ENCODE peak calls at places on chromosomes 7 and 10, in five cellular contexts. G is testis, I is right lobe of liver, K is endothelial cell, V is chondrocyte. M is an unnamed sample.

GRCh38 chr7:23268746-23269145 is 22.2 kb downstream of the GPNMB start:
- DNase-seq in K (no peak), G (no peak), V (no peak), I (no peak), M (no peak)

GRCh38 chr10:17022399-17022798 is 107.2 kb downstream of the CUBN start:
- DNase-seq in K (no peak), I (no peak), V (no peak), G (peak), M (peak)

GRCh38 chr7:139242741-139243281 is 11.8 kb downstream of the UBN2 start:
- DNase-seq in I (no peak), V (no peak), K (no peak), G (no peak), M (no peak)

GRCh38 chr10:124588736-124589451 is 127.3 kb downstream of the LHPP start:
- DNase-seq in G (peak), V (peak), K (no peak), I (no peak), M (peak)

GRCh38 chr7:129959480-129960332 is 6.9 kb upstream of the UBE2H start:
- DNase-seq in K (no peak), V (peak), G (no peak), I (no peak), M (no peak)

GRCh38 chr7:40845959-40846358 is 711.2 kb downstream of the SUGCT start:
- DNase-seq in V (no peak), G (no peak), K (no peak), I (no peak), M (no peak)

GRCh38 chr10:71475243-71475871 is 78.6 kb downstream of the CDH23 start:
- DNase-seq in V (no peak), I (peak), G (peak), K (peak), M (peak)

GRCh38 chr7:141702047-141702567 is at the start of gene DENND11:
- DNase-seq in I (peak), G (peak), K (peak), V (no peak), M (peak)

GRCh38 chr7:83365746-83366145 is 203.1 kb upstream of the PCLO start:
- DNase-seq in K (no peak), G (no peak), I (no peak), V (no peak), M (no peak)
- TF ChIP-seq CTCF in K (no peak), G (no peak), I (no peak), V (peak), M (no peak)

GRCh38 chr10:126598009-126598408 is 72.5 kb downstream of the C10orf90 start:
- DNase-seq in G (peak), I (peak), V (no peak), K (peak), M (peak)
- TF ChIP-seq CTCF in G (peak), I (peak), V (peak), K (peak), M (peak)

DNA sequence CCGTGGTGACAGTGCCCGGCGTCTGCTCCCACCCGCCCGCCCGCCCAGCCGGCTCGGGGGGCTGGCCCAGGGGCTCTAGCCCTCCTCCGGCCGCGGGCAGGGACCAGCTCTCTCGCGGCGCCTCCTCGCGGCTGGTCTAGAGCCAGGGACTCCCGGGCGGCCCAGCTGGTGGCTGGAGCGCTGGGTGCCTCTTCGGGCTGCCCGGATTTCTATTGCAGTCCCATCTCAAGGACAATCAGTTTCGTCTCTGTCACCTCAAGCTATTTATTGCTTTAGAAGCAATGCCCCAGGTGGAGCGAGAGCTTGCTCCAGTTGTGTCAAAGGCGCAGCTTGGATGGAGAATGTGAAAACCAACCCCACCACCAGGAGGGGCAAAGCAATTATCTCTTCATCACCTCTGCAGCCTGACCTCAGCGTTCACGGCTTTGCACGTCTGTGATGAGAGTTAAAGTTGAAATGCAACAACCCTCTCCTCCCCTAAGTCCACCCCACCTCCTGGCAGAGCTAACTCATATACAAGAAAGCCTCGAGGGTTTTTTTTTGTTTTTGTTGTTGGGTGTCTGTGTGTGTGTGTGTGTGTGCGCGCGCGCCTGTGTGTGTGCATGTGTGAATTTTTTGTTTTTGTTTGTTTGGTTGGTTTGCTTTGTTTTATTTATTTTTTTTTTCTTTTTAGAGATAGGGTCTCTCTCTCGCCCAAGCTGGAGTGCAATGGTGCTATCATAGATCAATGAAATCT is at the start of gene ITGA8:
- DNase-seq in V (no peak), K (peak), G (peak), I (no peak), M (peak)
- TF ChIP-seq CTCF in V (peak), K (peak), G (peak), I (no peak), M (peak)

GRCh38 chr10:104065748-104066147 is 19.9 kb downstream of the COL17A1 start:
- DNase-seq in G (no peak), I (no peak), K (no peak), V (no peak), M (no peak)

GRCh38 chr10:104067525-104067924 is 18.2 kb downstream of the COL17A1 start:
- DNase-seq in K (no peak), G (peak), V (no peak), I (no peak), M (peak)

GRCh38 chr10:104072786-104073185 is 12.9 kb downstream of the COL17A1 start:
- DNase-seq in I (no peak), G (no peak), K (no peak), V (no peak), M (no peak)

GRCh38 chr10:104066945-104067344 is 18.7 kb downstream of the COL17A1 start:
- DNase-seq in I (no peak), G (no peak), V (no peak), K (no peak), M (no peak)

DNA sequence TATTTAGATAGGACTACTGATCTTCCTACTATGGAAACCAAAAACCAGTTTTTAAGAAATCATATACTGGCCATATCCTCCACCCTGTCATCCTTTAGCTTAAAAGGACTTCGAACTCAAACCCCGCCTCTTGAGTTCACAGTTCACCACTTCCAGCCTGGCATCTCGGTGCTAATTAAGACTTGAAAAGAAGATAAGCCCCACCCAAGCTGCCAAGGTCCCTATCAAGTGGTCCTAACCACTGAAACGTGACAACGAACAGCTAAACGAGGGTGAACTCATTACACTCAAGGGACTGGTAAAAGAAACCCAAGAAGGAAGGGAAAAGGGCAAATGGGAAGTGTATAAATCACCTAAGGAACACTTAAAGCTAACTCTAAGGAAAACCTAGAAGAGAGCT is 16.1 kb downstream of the COL17A1 start:
- DNase-seq in G (no peak), V (no peak), I (no peak), K (no peak), M (no peak)
- TF ChIP-seq CTCF in G (no peak), V (no peak), I (no peak), K (no peak), M (no peak)

DNA sequence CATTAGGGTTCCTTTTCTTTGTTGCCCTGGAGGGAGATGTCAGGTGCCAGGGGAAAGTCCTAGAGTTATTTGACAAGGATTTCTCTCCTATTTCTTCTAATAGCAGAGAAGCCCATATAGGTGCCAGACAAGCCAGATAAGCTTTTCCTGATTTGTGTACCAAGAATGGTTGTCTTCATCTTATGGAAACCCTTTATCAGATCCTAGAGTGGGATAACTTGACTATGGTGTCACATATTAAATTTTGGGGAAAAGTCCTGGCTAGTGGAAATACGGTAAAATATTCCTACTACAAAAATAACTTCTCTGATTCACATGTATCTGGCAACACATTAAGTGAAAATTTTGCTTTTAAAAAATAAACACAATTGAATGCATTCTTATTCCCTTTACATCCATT is 1.2 kb downstream of the OR2A12 start:
- DNase-seq in G (no peak), I (no peak), V (no peak), K (no peak), M (no peak)
- TF ChIP-seq CTCF in G (no peak), I (no peak), V (no peak), K (no peak), M (no peak)

GRCh38 chr7:98879198-98879988 is 1.1 kb downstream of the TRRAP start:
- DNase-seq in V (no peak), G (peak), I (peak), K (no peak), M (peak)
- TF ChIP-seq CTCF in V (peak), G (peak), I (no peak), K (peak), M (peak)

M was measured in WERI-Rb-1.